ENCODE peak calls at places on chromosomes 11 and 22, in ten cellular contexts. T is adrenal gland; N is A549; G is right atrium auricular region; J is CD8-positive, alpha-beta T cell; A is AG04450; F is tibial artery; I is fibroblast of lung; R is esophagus squamous epithelium; Y is pancreas. H is an unnamed sample.
A peak's percentile ranks its signal among the peaks of the same experiment; 100 is the strongest.

GRCh38 chr11:2576116-2576515 is 123.7 kb downstream of the KCNQ1OT1 start:
- DNase-seq in T (peak; percentile 46), N (no peak), G (no peak), J (no peak), A (no peak), F (peak; percentile 16), I (no peak), R (no peak), Y (peak; percentile 5), H (no peak)

GRCh38 chr11:112584674-112585073 is 324.0 kb upstream of the PLET1 start:
- DNase-seq in T (no peak), N (no peak), G (no peak), J (no peak), A (no peak), F (no peak), I (no peak), R (no peak), Y (no peak), H (peak; percentile 20)

GRCh38 chr11:64120951-64121569 is 44.9 kb downstream of the MACROD1 start:
- DNase-seq in T (peak; percentile 74), N (no peak), G (no peak), J (no peak), A (no peak), F (no peak), I (peak; percentile 39), R (no peak), Y (no peak), H (peak; percentile 77)

GRCh38 chr22:44137415-44137814 is 43.3 kb upstream of the PARVG start:
- DNase-seq in T (no peak), N (no peak), G (no peak), J (no peak), A (no peak), F (no peak), I (no peak), R (no peak), Y (no peak), H (no peak)

GRCh38 chr11:16402654-16403447 is 46.5 kb upstream of the SOX6 start:
- DNase-seq in T (no peak), N (no peak), G (no peak), J (no peak), A (no peak), F (no peak), I (peak; percentile 5), R (no peak), Y (no peak), H (no peak)

GRCh38 chr11:25309818-25310217 is 813.0 kb downstream of the LUZP2 start:
- DNase-seq in T (no peak), N (no peak), G (no peak), J (no peak), A (no peak), F (no peak), I (no peak), R (no peak), Y (no peak), H (no peak)

GRCh38 chr22:46353483-46354105 is 18.1 kb downstream of the TRMU start:
- DNase-seq in T (no peak), N (no peak), G (no peak), J (no peak), A (no peak), F (no peak), I (peak; percentile 22), R (no peak), Y (no peak), H (no peak)

GRCh38 chr11:69319255-69320106 is 25.5 kb downstream of the MYEOV start:
- DNase-seq in T (no peak), N (no peak), G (no peak), J (no peak), A (no peak), F (no peak), I (no peak), R (no peak), Y (no peak), H (peak; percentile 29)

GRCh38 chr11:10019906-10020682 is 273.9 kb downstream of the SBF2 start:
- DNase-seq in T (no peak), N (no peak), G (no peak), J (no peak), A (no peak), F (peak; percentile 22), I (no peak), R (no peak), Y (peak; percentile 19), H (no peak)

GRCh38 chr11:48081151-48082010 is 101.0 kb downstream of the PTPRJ start:
- DNase-seq in T (peak; percentile 65), N (no peak), G (peak; percentile 90), J (no peak), A (no peak), F (peak; percentile 89), I (peak; percentile 92), R (no peak), Y (peak; percentile 41), H (no peak)

GRCh38 chr11:12914401-12914912 is 94.7 kb upstream of the RASSF10 start:
- DNase-seq in T (peak; percentile 77), N (peak; percentile 63), G (no peak), J (no peak), A (no peak), F (peak; percentile 27), I (peak; percentile 49), R (no peak), Y (peak; percentile 84), H (peak; percentile 48)

GRCh38 chr11:7511405-7511804 is 2.4 kb upstream of the PPFIBP2 start:
- DNase-seq in T (peak; percentile 84), N (no peak), G (peak; percentile 75), J (no peak), A (no peak), F (peak; percentile 84), I (no peak), R (no peak), Y (peak; percentile 82), H (peak; percentile 33)

GRCh38 chr22:45497268-45497667 is 5.4 kb upstream of the FBLN1 start:
- DNase-seq in T (no peak), N (no peak), G (no peak), J (no peak), A (no peak), F (no peak), I (no peak), R (no peak), Y (no peak), H (no peak)

GRCh38 chr11:58028687-58029411 is 1.9 kb upstream of the OR6Q1 start:
- DNase-seq in T (peak; percentile 63), N (no peak), G (peak; percentile 65), J (no peak), A (peak; percentile 83), F (peak; percentile 25), I (peak; percentile 66), R (no peak), Y (no peak), H (no peak)

GRCh38 chr11:501683-502287 is 5.3 kb downstream of the RNH1 start:
- DNase-seq in T (no peak), N (no peak), G (no peak), J (no peak), A (no peak), F (no peak), I (no peak), R (no peak), Y (no peak), H (no peak)
- H3K27ac ChIP-seq in T (no peak overlapping the region), N (no peak overlapping the region), G (peak overlapping the region; percentile 100), J (no peak overlapping the region), A (no peak overlapping the region), F (peak overlapping the region; percentile 99), I (no peak overlapping the region), R (peak overlapping the region; percentile 94), Y (no peak overlapping the region), H (no peak overlapping the region)

GRCh38 chr22:26431151-26431995 is 2.3 kb downstream of the ASPHD2 start:
- DNase-seq in T (no peak), N (no peak), G (no peak), J (no peak), A (no peak), F (no peak), I (no peak), R (no peak), Y (no peak), H (peak; percentile 45)
- H3K4me3 ChIP-seq in T (no peak overlapping the region), N (no peak overlapping the region), G (no peak overlapping the region), J (no peak overlapping the region), A (no peak overlapping the region), F (no peak overlapping the region), I (no peak overlapping the region), R (no peak overlapping the region), Y (no peak overlapping the region), H (no peak overlapping the region)

DNA sequence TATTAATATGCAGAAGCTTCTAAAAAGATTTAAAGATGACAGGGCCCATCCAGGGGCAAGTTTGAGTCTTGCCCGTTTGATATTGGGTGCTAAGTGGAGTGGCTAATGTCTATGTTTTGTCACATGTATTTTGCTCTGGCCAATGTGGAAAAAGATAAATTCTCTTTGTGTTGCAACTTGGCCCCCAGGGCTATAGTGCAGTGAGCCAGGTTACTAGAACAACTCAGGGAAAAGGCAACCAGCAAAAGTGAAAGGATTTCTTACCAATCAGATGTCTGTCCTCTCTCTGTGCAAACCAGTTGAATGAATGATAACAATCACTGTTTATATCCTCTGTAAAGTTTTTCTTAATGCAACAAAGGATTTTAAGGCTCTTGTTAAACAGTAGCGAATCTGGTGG is 4.6 kb upstream of the CLNS1A start:
- DNase-seq in T (no peak), N (no peak), G (no peak), J (no peak), A (no peak), F (no peak), I (no peak), R (no peak), Y (no peak), H (no peak)
- H3K27ac ChIP-seq in T (no peak overlapping the region), N (no peak overlapping the region), G (no peak overlapping the region), J (no peak overlapping the region), A (no peak overlapping the region), F (no peak overlapping the region), I (no peak overlapping the region), R (no peak overlapping the region), Y (no peak overlapping the region), H (no peak overlapping the region)

GRCh38 chr11:44849424-44849823 is 101.3 kb downstream of the TP53I11 start:
- DNase-seq in T (no peak), N (no peak), G (no peak), J (no peak), A (no peak), F (no peak), I (no peak), R (no peak), Y (no peak), H (no peak)

GRCh38 chr11:44848203-44848962 is 102.3 kb downstream of the TP53I11 start:
- DNase-seq in T (no peak), N (no peak), G (no peak), J (no peak), A (no peak), F (no peak), I (no peak), R (no peak), Y (no peak), H (no peak)

GRCh38 chr11:44847316-44847715 is 103.4 kb downstream of the TP53I11 start:
- DNase-seq in T (no peak), N (no peak), G (no peak), J (no peak), A (no peak), F (no peak), I (no peak), R (no peak), Y (no peak), H (no peak)

GRCh38 chr11:44849922-44850321 is 100.8 kb downstream of the TP53I11 start:
- DNase-seq in T (no peak), N (no peak), G (no peak), J (no peak), A (no peak), F (no peak), I (no peak), R (no peak), Y (no peak), H (no peak)

DNA sequence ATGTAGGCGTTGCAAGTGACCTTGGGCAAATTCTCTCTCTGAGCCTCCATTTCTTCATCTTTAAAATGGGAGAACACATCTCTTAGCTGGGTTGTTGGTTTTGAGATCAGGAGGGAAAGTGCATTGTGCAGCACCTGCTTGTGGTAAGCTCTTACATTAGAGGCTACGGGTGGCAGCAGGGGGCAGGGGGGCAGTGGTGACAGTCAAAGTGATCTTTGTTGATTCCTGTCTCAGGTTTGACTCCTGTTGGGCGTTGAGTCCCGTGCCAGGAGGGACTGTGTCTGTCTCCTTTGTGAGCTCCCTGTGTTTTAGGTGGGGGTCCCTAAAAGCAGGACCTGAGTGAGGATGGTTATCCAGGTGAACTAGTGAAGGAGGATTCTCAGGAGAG is 101.7 kb downstream of the TP53I11 start:
- DNase-seq in T (no peak), N (no peak), G (no peak), J (no peak), A (no peak), F (no peak), I (no peak), R (no peak), Y (no peak), H (no peak)
- H3K4me3 ChIP-seq in T (no peak overlapping the region), N (no peak overlapping the region), G (no peak overlapping the region), J (no peak overlapping the region), A (no peak overlapping the region), F (no peak overlapping the region), I (no peak overlapping the region), R (no peak overlapping the region), Y (no peak overlapping the region), H (no peak overlapping the region)